ENCODE peak calls at places on chromosomes 5 and 9, in seven cellular contexts. X, C, M, B, L, Y and F are unnamed samples.

GRCh38 chr5:40260351-40260750 is 419.4 kb upstream of the PTGER4 start:
- DNase-seq in C (peak; percentile 36), Y (no peak), L (no peak), X (peak; percentile 43), B (no peak), M (peak; percentile 37), F (no peak)

GRCh38 chr5:122053181-122054109 is 24.6 kb downstream of the LOX start:
- DNase-seq in M (peak; percentile 4), C (peak; percentile 58), X (no peak), B (no peak), L (no peak), Y (peak; percentile 17), F (no peak)

GRCh38 chr9:35562895-35563746 is 41.9 kb upstream of the TESK1 start:
- DNase-seq in B (no peak), C (no peak), Y (no peak), M (no peak), L (no peak), X (no peak), F (no peak)

GRCh38 chr5:53303105-53303504 is 177.3 kb upstream of the FST start:
- DNase-seq in C (peak; percentile 72), M (no peak), L (no peak), X (no peak), B (no peak), Y (no peak), F (no peak)

GRCh38 chr5:64612349-64612961 is 77.8 kb upstream of the SHISAL2B start:
- DNase-seq in B (peak; percentile 73), L (peak; percentile 63), M (peak; percentile 64), X (peak; percentile 27), Y (peak; percentile 75), C (peak; percentile 79), F (no peak)

GRCh38 chr9:95032580-95033298 is 284.8 kb downstream of the FANCC start:
- DNase-seq in Y (peak; percentile 47), X (no peak), C (no peak), L (no peak), B (no peak), M (peak; percentile 83), F (no peak)

GRCh38 chr9:130379649-130379970 is 65.2 kb upstream of the ASS1 start:
- DNase-seq in M (no peak), B (no peak), C (no peak), Y (no peak), L (no peak), X (no peak), F (no peak)

GRCh38 chr9:81557957-81558791 is 131.2 kb downstream of the TLE1 start:
- DNase-seq in L (no peak), C (peak; percentile 98), M (peak; percentile 68), Y (no peak), X (peak; percentile 33), B (peak; percentile 7), F (no peak)

GRCh38 chr9:100125236-100125635 is 26.2 kb downstream of the INVS start:
- DNase-seq in X (no peak), C (no peak), Y (no peak), L (no peak), B (no peak), M (peak; percentile 7), F (no peak)

GRCh38 chr5:143196601-143197259 is 206.8 kb downstream of the NR3C1 start:
- DNase-seq in B (no peak), X (no peak), C (no peak), M (no peak), Y (no peak), L (no peak), F (no peak)

GRCh38 chr5:8961956-8962355 is 583.9 kb downstream of the SEMA5A start:
- DNase-seq in C (peak; percentile 60), Y (no peak), X (no peak), M (no peak), B (no peak), L (no peak), F (no peak)

GRCh38 chr5:147349241-147349640 is 114.4 kb downstream of the STK32A start:
- DNase-seq in C (no peak), B (no peak), Y (peak; percentile 2), M (no peak), X (no peak), L (no peak), F (no peak)

DNA sequence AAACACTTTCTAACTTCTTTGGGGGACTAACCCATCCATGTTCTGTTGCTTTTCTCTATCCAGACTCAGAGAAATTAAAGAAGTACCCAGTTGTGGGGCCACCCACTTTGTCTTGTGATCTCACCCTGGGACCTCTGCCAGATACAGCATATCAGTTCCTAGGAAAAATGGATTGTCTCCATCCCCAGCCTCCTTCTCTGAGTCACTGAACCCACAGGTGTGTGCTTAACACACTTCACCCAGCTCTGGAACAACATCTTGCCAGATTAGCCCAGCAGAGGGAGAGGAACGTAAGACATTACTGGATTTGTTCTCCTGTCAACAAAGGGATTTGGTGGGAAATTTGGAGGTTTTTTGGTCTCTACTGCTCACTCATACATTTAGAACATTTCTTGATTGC is 19.2 kb downstream of the FAM240B start:
- DNase-seq in C (peak; percentile 46), L (no peak), B (no peak), Y (no peak), X (no peak), M (no peak), F (no peak)
- TF ChIP-seq CTCF in C (no peak), L (no peak), B (no peak), Y (no peak), X (no peak), M (no peak), F (no peak)

GRCh38 chr9:8346291-8346690 is 546.7 kb upstream of the DMAC1 start:
- DNase-seq in Y (no peak), B (no peak), M (no peak), C (peak; percentile 67), X (no peak), L (no peak), F (no peak)
- H3K4me3 ChIP-seq in Y (no peak overlapping the region), B (no peak overlapping the region), M (no peak overlapping the region), C (no peak overlapping the region), X (no peak overlapping the region), L (no peak overlapping the region), F (no peak overlapping the region)

GRCh38 chr9:87667164-87667738 is 58.7 kb upstream of the CTSL start:
- DNase-seq in C (no peak), X (no peak), Y (no peak), L (peak; percentile 41), B (peak; percentile 74), M (no peak), F (no peak)
- TF ChIP-seq CTCF in C (peak; percentile 19), X (no peak), Y (peak; percentile 6), L (peak; percentile 31), B (peak; percentile 55), M (peak; percentile 17), F (peak; percentile 39)

GRCh38 chr5:172832383-172833315 is 1.4 kb upstream of the ERGIC1 start:
- DNase-seq in B (no peak), L (no peak), M (no peak), X (no peak), Y (no peak), C (no peak), F (no peak)
- H3K4me3 ChIP-seq in B (no peak overlapping the region), L (no peak overlapping the region), M (no peak overlapping the region), X (no peak overlapping the region), Y (no peak overlapping the region), C (no peak overlapping the region), F (no peak overlapping the region)

GRCh38 chr5:149265559-149265958 is 6.1 kb upstream of the AFAP1L1 start:
- DNase-seq in B (peak; percentile 33), M (no peak), C (peak; percentile 57), L (no peak), X (no peak), Y (peak; percentile 22), F (no peak)
- TF ChIP-seq CTCF in B (peak; percentile 35), M (no peak), C (peak; percentile 48), L (no peak), X (no peak), Y (peak; percentile 66), F (peak; percentile 9)

GRCh38 chr5:77973253-77973609 is 197.1 kb upstream of the TBCA start:
- DNase-seq in B (peak; percentile 28), M (no peak), C (no peak), X (no peak), Y (peak; percentile 34), L (no peak), F (no peak)
- H3K4me3 ChIP-seq in B (no peak overlapping the region), M (no peak overlapping the region), C (no peak overlapping the region), X (peak overlapping the region; percentile 36), Y (no peak overlapping the region), L (peak overlapping the region; percentile 44), F (peak overlapping the region; percentile 53)